ENCODE peak calls at places on chromosomes 2 and 18, in nine cellular contexts. One of them, this sample, is unnamed.

GRCh38 chr2:232611559-232612218 is 21.7 kb upstream of the EFHD1 start:
- DNase-seq in uterus: peak
- DNase-seq in fibroblast of the aortic adventitia: peak
- DNase-seq in cardiac muscle cell: peak
- DNase-seq in ovary: peak
- DNase-seq in skeletal muscle cell: peak
- DNase-seq in tibial artery: peak
- DNase-seq in CD4-positive, alpha-beta memory T cell: peak
- DNase-seq in brain microvascular endothelial cell: peak
- DNase-seq in this sample: peak

GRCh38 chr2:96264086-96264485 is 1.7 kb downstream of the TMEM127 start:
- DNase-seq in cardiac muscle cell: peak
- DNase-seq in fibroblast of the aortic adventitia: peak
- DNase-seq in brain microvascular endothelial cell: no peak
- DNase-seq in skeletal muscle cell: no peak
- DNase-seq in CD4-positive, alpha-beta memory T cell: no peak
- DNase-seq in tibial artery: no peak
- DNase-seq in ovary: no peak
- DNase-seq in uterus: no peak
- DNase-seq in this sample: peak

GRCh38 chr2:104289646-104290565 is 564.0 kb upstream of the POU3F3 start:
- DNase-seq in CD4-positive, alpha-beta memory T cell: no peak
- DNase-seq in skeletal muscle cell: no peak
- DNase-seq in brain microvascular endothelial cell: no peak
- DNase-seq in ovary: no peak
- DNase-seq in tibial artery: no peak
- DNase-seq in cardiac muscle cell: no peak
- DNase-seq in fibroblast of the aortic adventitia: no peak
- DNase-seq in uterus: no peak
- DNase-seq in this sample: no peak

GRCh38 chr2:26235089-26235488 is 9.3 kb downstream of the HADHA start:
- DNase-seq in CD4-positive, alpha-beta memory T cell: no peak
- DNase-seq in brain microvascular endothelial cell: no peak
- DNase-seq in skeletal muscle cell: no peak
- DNase-seq in ovary: no peak
- DNase-seq in fibroblast of the aortic adventitia: no peak
- DNase-seq in uterus: no peak
- DNase-seq in tibial artery: no peak
- DNase-seq in cardiac muscle cell: peak
- DNase-seq in this sample: peak

GRCh38 chr18:46916551-46917107 is 678 bp downstream of the PIAS2 start:
- DNase-seq in brain microvascular endothelial cell: peak
- DNase-seq in CD4-positive, alpha-beta memory T cell: peak
- DNase-seq in fibroblast of the aortic adventitia: peak
- DNase-seq in ovary: no peak
- DNase-seq in tibial artery: no peak
- DNase-seq in skeletal muscle cell: no peak
- DNase-seq in cardiac muscle cell: peak
- DNase-seq in uterus: peak
- DNase-seq in this sample: peak

GRCh38 chr2:164363646-164364045 is 257.6 kb downstream of the GRB14 start:
- DNase-seq in CD4-positive, alpha-beta memory T cell: no peak
- DNase-seq in cardiac muscle cell: no peak
- DNase-seq in skeletal muscle cell: no peak
- DNase-seq in fibroblast of the aortic adventitia: no peak
- DNase-seq in brain microvascular endothelial cell: no peak
- DNase-seq in ovary: no peak
- DNase-seq in tibial artery: no peak
- DNase-seq in uterus: no peak
- DNase-seq in this sample: no peak

GRCh38 chr2:164554487-164554886 is 66.8 kb downstream of the GRB14 start:
- DNase-seq in cardiac muscle cell: peak
- DNase-seq in uterus: no peak
- DNase-seq in skeletal muscle cell: no peak
- DNase-seq in CD4-positive, alpha-beta memory T cell: no peak
- DNase-seq in fibroblast of the aortic adventitia: no peak
- DNase-seq in brain microvascular endothelial cell: no peak
- DNase-seq in tibial artery: no peak
- DNase-seq in ovary: no peak
- DNase-seq in this sample: peak

GRCh38 chr2:118979177-118979861 is 37.3 kb downstream of the MARCO start:
- DNase-seq in uterus: no peak
- DNase-seq in CD4-positive, alpha-beta memory T cell: no peak
- DNase-seq in skeletal muscle cell: no peak
- DNase-seq in ovary: no peak
- DNase-seq in cardiac muscle cell: no peak
- DNase-seq in fibroblast of the aortic adventitia: no peak
- DNase-seq in tibial artery: peak
- DNase-seq in brain microvascular endothelial cell: no peak
- DNase-seq in this sample: no peak

GRCh38 chr2:234100686-234101085 is 50.2 kb downstream of the SPP2 start:
- DNase-seq in brain microvascular endothelial cell: no peak
- DNase-seq in ovary: no peak
- DNase-seq in uterus: no peak
- DNase-seq in tibial artery: no peak
- DNase-seq in CD4-positive, alpha-beta memory T cell: no peak
- DNase-seq in cardiac muscle cell: no peak
- DNase-seq in skeletal muscle cell: no peak
- DNase-seq in fibroblast of the aortic adventitia: no peak
- DNase-seq in this sample: no peak

GRCh38 chr2:135043345-135043744 is 3.9 kb downstream of the MAP3K19 start:
- DNase-seq in tibial artery: no peak
- DNase-seq in CD4-positive, alpha-beta memory T cell: no peak
- DNase-seq in fibroblast of the aortic adventitia: no peak
- DNase-seq in ovary: no peak
- DNase-seq in brain microvascular endothelial cell: no peak
- DNase-seq in cardiac muscle cell: peak
- DNase-seq in skeletal muscle cell: no peak
- DNase-seq in uterus: no peak
- DNase-seq in this sample: peak

DNA sequence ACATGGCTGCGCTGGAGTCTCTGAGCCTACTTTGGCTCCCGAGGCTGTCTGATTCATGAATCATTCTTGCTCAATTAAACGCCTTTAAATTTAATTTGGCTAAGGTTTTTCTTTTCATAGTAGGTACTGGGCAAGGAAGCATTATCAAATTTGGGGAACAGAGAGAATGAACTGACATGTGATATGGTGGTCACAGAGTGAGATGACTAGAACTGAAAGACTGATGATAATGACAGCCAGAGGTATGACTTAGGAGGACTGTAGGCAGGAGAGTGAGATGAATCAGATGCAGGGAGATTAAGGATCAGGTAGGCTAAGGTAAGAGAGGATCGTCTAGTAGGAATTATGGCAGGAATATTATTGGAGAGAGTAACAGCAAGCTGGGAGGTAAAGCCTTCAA is 40.9 kb upstream of the ST8SIA3 start:
- DNase-seq in CD4-positive, alpha-beta memory T cell: no peak
- DNase-seq in uterus: no peak
- DNase-seq in fibroblast of the aortic adventitia: no peak
- DNase-seq in brain microvascular endothelial cell: no peak
- DNase-seq in cardiac muscle cell: no peak
- DNase-seq in ovary: no peak
- DNase-seq in tibial artery: no peak
- DNase-seq in skeletal muscle cell: no peak
- DNase-seq in this sample: no peak
- H3K4me3 ChIP-seq in CD4-positive, alpha-beta memory T cell: no peak
- H3K4me3 ChIP-seq in uterus: no peak
- H3K4me3 ChIP-seq in fibroblast of the aortic adventitia: no peak
- H3K4me3 ChIP-seq in brain microvascular endothelial cell: no peak
- H3K4me3 ChIP-seq in cardiac muscle cell: no peak
- H3K4me3 ChIP-seq in ovary: no peak
- H3K4me3 ChIP-seq in tibial artery: no peak
- H3K4me3 ChIP-seq in skeletal muscle cell: no peak
- H3K4me3 ChIP-seq in this sample: no peak

DNA sequence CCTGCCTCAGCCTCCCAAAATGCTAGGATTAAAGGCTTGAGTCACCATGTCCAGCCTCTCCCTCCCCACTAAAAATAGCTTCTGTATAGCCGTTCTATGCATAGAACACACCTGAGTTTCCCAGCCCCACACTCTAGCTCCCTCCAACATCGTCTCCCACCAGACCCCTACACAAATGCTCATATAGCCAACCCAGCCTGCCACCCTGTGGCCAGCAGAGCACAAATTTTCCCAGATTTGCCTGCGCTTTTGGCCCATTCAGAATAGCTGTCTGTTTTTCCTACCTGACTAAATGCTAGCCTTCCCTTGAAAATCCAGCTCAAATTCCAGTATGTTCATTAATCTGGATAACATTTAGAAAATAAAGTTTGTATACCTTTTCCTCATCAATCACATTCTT is 22.8 kb downstream of the TRABD2A start:
- DNase-seq in brain microvascular endothelial cell: no peak
- DNase-seq in CD4-positive, alpha-beta memory T cell: no peak
- DNase-seq in uterus: no peak
- DNase-seq in tibial artery: no peak
- DNase-seq in cardiac muscle cell: peak
- DNase-seq in fibroblast of the aortic adventitia: no peak
- DNase-seq in ovary: no peak
- DNase-seq in skeletal muscle cell: no peak
- DNase-seq in this sample: no peak
- H3K4me3 ChIP-seq in brain microvascular endothelial cell: no peak
- H3K4me3 ChIP-seq in CD4-positive, alpha-beta memory T cell: no peak
- H3K4me3 ChIP-seq in uterus: no peak
- H3K4me3 ChIP-seq in tibial artery: no peak
- H3K4me3 ChIP-seq in cardiac muscle cell: no peak
- H3K4me3 ChIP-seq in fibroblast of the aortic adventitia: no peak
- H3K4me3 ChIP-seq in ovary: no peak
- H3K4me3 ChIP-seq in skeletal muscle cell: no peak
- H3K4me3 ChIP-seq in this sample: no peak

DNA sequence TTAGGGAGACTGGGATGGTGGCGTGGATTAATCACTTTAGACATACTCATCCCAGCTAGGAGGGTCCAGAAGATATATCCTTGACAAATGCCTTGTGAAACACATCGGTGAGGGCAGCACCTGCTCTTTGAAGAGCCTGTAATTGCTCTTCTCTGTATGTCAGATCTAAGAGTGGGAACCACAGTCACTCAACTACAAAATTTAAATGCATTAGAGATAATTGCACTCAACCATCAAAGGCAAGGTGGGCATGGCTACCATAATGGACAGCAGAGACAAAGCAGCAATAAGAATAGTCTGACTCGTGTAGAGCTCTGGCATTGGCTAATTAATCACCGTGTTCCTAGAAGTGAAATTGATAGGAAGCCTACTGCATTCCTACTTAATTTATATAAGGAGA is 96.8 kb downstream of the ERBB4 start:
- DNase-seq in cardiac muscle cell: no peak
- DNase-seq in uterus: no peak
- DNase-seq in skeletal muscle cell: no peak
- DNase-seq in brain microvascular endothelial cell: no peak
- DNase-seq in ovary: no peak
- DNase-seq in CD4-positive, alpha-beta memory T cell: no peak
- DNase-seq in fibroblast of the aortic adventitia: no peak
- DNase-seq in tibial artery: no peak
- DNase-seq in this sample: no peak
- H3K4me3 ChIP-seq in cardiac muscle cell: no peak
- H3K4me3 ChIP-seq in uterus: no peak
- H3K4me3 ChIP-seq in skeletal muscle cell: no peak
- H3K4me3 ChIP-seq in brain microvascular endothelial cell: no peak
- H3K4me3 ChIP-seq in ovary: no peak
- H3K4me3 ChIP-seq in CD4-positive, alpha-beta memory T cell: no peak
- H3K4me3 ChIP-seq in fibroblast of the aortic adventitia: no peak
- H3K4me3 ChIP-seq in tibial artery: no peak
- H3K4me3 ChIP-seq in this sample: no peak

GRCh38 chr18:22709288-22710060 is 223.7 kb upstream of the RBBP8 start:
- DNase-seq in CD4-positive, alpha-beta memory T cell: no peak
- DNase-seq in fibroblast of the aortic adventitia: peak
- DNase-seq in uterus: peak
- DNase-seq in skeletal muscle cell: peak
- DNase-seq in ovary: peak
- DNase-seq in brain microvascular endothelial cell: no peak
- DNase-seq in cardiac muscle cell: peak
- DNase-seq in tibial artery: no peak
- DNase-seq in this sample: peak

GRCh38 chr18:22713511-22713910 is 219.6 kb upstream of the RBBP8 start:
- DNase-seq in uterus: no peak
- DNase-seq in fibroblast of the aortic adventitia: no peak
- DNase-seq in CD4-positive, alpha-beta memory T cell: no peak
- DNase-seq in cardiac muscle cell: no peak
- DNase-seq in ovary: no peak
- DNase-seq in skeletal muscle cell: no peak
- DNase-seq in tibial artery: no peak
- DNase-seq in brain microvascular endothelial cell: no peak
- DNase-seq in this sample: peak

GRCh38 chr18:22710628-22711380 is 222.3 kb upstream of the RBBP8 start:
- DNase-seq in brain microvascular endothelial cell: peak
- DNase-seq in fibroblast of the aortic adventitia: peak
- DNase-seq in skeletal muscle cell: peak
- DNase-seq in cardiac muscle cell: peak
- DNase-seq in uterus: peak
- DNase-seq in ovary: peak
- DNase-seq in tibial artery: peak
- DNase-seq in CD4-positive, alpha-beta memory T cell: no peak
- DNase-seq in this sample: peak

GRCh38 chr18:22711381-22711717 is 221.8 kb upstream of the RBBP8 start:
- DNase-seq in tibial artery: no peak
- DNase-seq in cardiac muscle cell: no peak
- DNase-seq in fibroblast of the aortic adventitia: no peak
- DNase-seq in ovary: no peak
- DNase-seq in skeletal muscle cell: no peak
- DNase-seq in uterus: no peak
- DNase-seq in brain microvascular endothelial cell: no peak
- DNase-seq in CD4-positive, alpha-beta memory T cell: no peak
- DNase-seq in this sample: no peak
- H3K4me3 ChIP-seq in tibial artery: peak
- H3K4me3 ChIP-seq in cardiac muscle cell: no peak
- H3K4me3 ChIP-seq in fibroblast of the aortic adventitia: peak
- H3K4me3 ChIP-seq in ovary: peak
- H3K4me3 ChIP-seq in skeletal muscle cell: peak
- H3K4me3 ChIP-seq in uterus: peak
- H3K4me3 ChIP-seq in brain microvascular endothelial cell: no peak
- H3K4me3 ChIP-seq in CD4-positive, alpha-beta memory T cell: no peak
- H3K4me3 ChIP-seq in this sample: no peak

GRCh38 chr2:127811922-127812321 is 951 bp upstream of the WDR33 start:
- DNase-seq in fibroblast of the aortic adventitia: no peak
- DNase-seq in cardiac muscle cell: no peak
- DNase-seq in tibial artery: no peak
- DNase-seq in uterus: no peak
- DNase-seq in CD4-positive, alpha-beta memory T cell: no peak
- DNase-seq in ovary: no peak
- DNase-seq in brain microvascular endothelial cell: no peak
- DNase-seq in skeletal muscle cell: no peak
- DNase-seq in this sample: no peak
- H3K4me3 ChIP-seq in fibroblast of the aortic adventitia: no peak
- H3K4me3 ChIP-seq in cardiac muscle cell: no peak
- H3K4me3 ChIP-seq in tibial artery: peak
- H3K4me3 ChIP-seq in uterus: no peak
- H3K4me3 ChIP-seq in CD4-positive, alpha-beta memory T cell: peak
- H3K4me3 ChIP-seq in ovary: peak
- H3K4me3 ChIP-seq in brain microvascular endothelial cell: no peak
- H3K4me3 ChIP-seq in skeletal muscle cell: no peak
- H3K4me3 ChIP-seq in this sample: no peak

DNA sequence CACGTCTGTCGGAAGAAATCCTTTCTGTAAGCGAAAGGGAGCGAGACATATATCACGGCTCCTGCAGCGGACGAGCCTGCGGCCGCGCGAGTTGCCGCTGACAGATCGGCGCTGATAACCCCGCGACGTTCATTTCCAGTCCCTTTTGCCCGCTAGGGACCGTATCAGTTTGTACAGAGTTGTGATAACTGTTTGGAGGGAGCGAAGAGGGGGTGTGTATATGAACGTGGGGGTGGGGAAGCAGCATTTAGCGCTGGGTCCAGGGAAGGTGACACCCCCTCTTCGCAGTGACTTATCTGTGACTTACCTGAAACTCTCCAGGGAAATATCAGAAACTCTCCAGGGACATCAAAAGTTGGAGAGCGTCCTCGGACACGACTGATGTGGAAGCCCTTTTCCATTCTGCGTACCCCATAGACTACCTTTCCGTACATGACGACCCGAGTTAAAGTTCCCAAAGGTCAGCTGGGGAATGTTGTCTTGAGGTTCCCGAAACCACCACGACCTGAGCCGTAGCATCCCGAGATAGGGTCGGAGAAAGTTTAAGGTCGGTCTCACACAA is 948 bp upstream of the GATA6 start:
- DNase-seq in ovary: no peak
- DNase-seq in tibial artery: no peak
- DNase-seq in brain microvascular endothelial cell: no peak
- DNase-seq in cardiac muscle cell: peak
- DNase-seq in CD4-positive, alpha-beta memory T cell: no peak
- DNase-seq in fibroblast of the aortic adventitia: peak
- DNase-seq in uterus: peak
- DNase-seq in skeletal muscle cell: no peak
- DNase-seq in this sample: no peak
- H3K4me3 ChIP-seq in ovary: peak
- H3K4me3 ChIP-seq in tibial artery: peak
- H3K4me3 ChIP-seq in brain microvascular endothelial cell: peak
- H3K4me3 ChIP-seq in cardiac muscle cell: peak
- H3K4me3 ChIP-seq in CD4-positive, alpha-beta memory T cell: no peak
- H3K4me3 ChIP-seq in fibroblast of the aortic adventitia: peak
- H3K4me3 ChIP-seq in uterus: peak
- H3K4me3 ChIP-seq in skeletal muscle cell: peak
- H3K4me3 ChIP-seq in this sample: peak